ENCODE peak calls at places on chromosome 22, in nine cellular contexts. One of them, this sample, is unnamed.

GRCh38 chr22:41780714-41781507 is 19.6 kb upstream of the CCDC134 start:
- DNase-seq in ascending aorta: peak
- DNase-seq in AG09309: no peak
- DNase-seq in lower leg skin: peak
- DNase-seq in RWPE1: no peak
- DNase-seq in Calu3: no peak
- DNase-seq in GM13976: peak
- DNase-seq in cardiac muscle cell: peak
- DNase-seq in choroid plexus epithelial cell: peak
- DNase-seq in this sample: peak

GRCh38 chr22:28943501-28943879 is 60.1 kb downstream of the ZNRF3 start:
- DNase-seq in Calu3: no peak
- DNase-seq in RWPE1: no peak
- DNase-seq in lower leg skin: peak
- DNase-seq in GM13976: no peak
- DNase-seq in cardiac muscle cell: no peak
- DNase-seq in choroid plexus epithelial cell: no peak
- DNase-seq in AG09309: no peak
- DNase-seq in ascending aorta: no peak
- DNase-seq in this sample: no peak

GRCh38 chr22:21038405-21038804 is 6.0 kb upstream of the SLC7A4 start:
- DNase-seq in GM13976: no peak
- DNase-seq in Calu3: no peak
- DNase-seq in cardiac muscle cell: peak
- DNase-seq in ascending aorta: no peak
- DNase-seq in AG09309: no peak
- DNase-seq in choroid plexus epithelial cell: peak
- DNase-seq in lower leg skin: no peak
- DNase-seq in RWPE1: no peak
- DNase-seq in this sample: no peak

GRCh38 chr22:45216133-45217003 is 24.3 kb downstream of the KIAA0930 start:
- DNase-seq in ascending aorta: no peak
- DNase-seq in choroid plexus epithelial cell: peak
- DNase-seq in GM13976: no peak
- DNase-seq in RWPE1: no peak
- DNase-seq in AG09309: no peak
- DNase-seq in lower leg skin: no peak
- DNase-seq in Calu3: no peak
- DNase-seq in cardiac muscle cell: peak
- DNase-seq in this sample: no peak

GRCh38 chr22:38338772-38339379 is 21.6 kb upstream of the CSNK1E start:
- DNase-seq in choroid plexus epithelial cell: peak
- DNase-seq in GM13976: no peak
- DNase-seq in RWPE1: no peak
- DNase-seq in ascending aorta: no peak
- DNase-seq in lower leg skin: no peak
- DNase-seq in AG09309: no peak
- DNase-seq in cardiac muscle cell: no peak
- DNase-seq in Calu3: no peak
- DNase-seq in this sample: no peak

GRCh38 chr22:17402304-17402703 is 33.0 kb downstream of the CECR2 start:
- DNase-seq in Calu3: no peak
- DNase-seq in lower leg skin: no peak
- DNase-seq in cardiac muscle cell: no peak
- DNase-seq in GM13976: no peak
- DNase-seq in RWPE1: no peak
- DNase-seq in AG09309: no peak
- DNase-seq in ascending aorta: no peak
- DNase-seq in choroid plexus epithelial cell: no peak
- DNase-seq in this sample: no peak

GRCh38 chr22:29503811-29504372 is 23.9 kb downstream of the NEFH start:
- DNase-seq in ascending aorta: no peak
- DNase-seq in cardiac muscle cell: peak
- DNase-seq in AG09309: peak
- DNase-seq in Calu3: no peak
- DNase-seq in RWPE1: no peak
- DNase-seq in choroid plexus epithelial cell: peak
- DNase-seq in lower leg skin: peak
- DNase-seq in GM13976: no peak
- DNase-seq in this sample: no peak

GRCh38 chr22:23437779-23438178 is 142.3 kb downstream of the IGLL1 start:
- DNase-seq in GM13976: no peak
- DNase-seq in cardiac muscle cell: no peak
- DNase-seq in ascending aorta: no peak
- DNase-seq in RWPE1: no peak
- DNase-seq in lower leg skin: no peak
- DNase-seq in choroid plexus epithelial cell: no peak
- DNase-seq in Calu3: no peak
- DNase-seq in AG09309: no peak
- DNase-seq in this sample: no peak

GRCh38 chr22:43543522-43544281 is 131.9 kb downstream of the MPPED1 start:
- DNase-seq in AG09309: no peak
- DNase-seq in ascending aorta: no peak
- DNase-seq in choroid plexus epithelial cell: no peak
- DNase-seq in lower leg skin: no peak
- DNase-seq in cardiac muscle cell: no peak
- DNase-seq in RWPE1: no peak
- DNase-seq in Calu3: no peak
- DNase-seq in GM13976: no peak
- DNase-seq in this sample: no peak

GRCh38 chr22:50209893-50210292 is 9.1 kb downstream of the SELENOO start:
- DNase-seq in ascending aorta: no peak
- DNase-seq in AG09309: no peak
- DNase-seq in lower leg skin: no peak
- DNase-seq in RWPE1: peak
- DNase-seq in Calu3: peak
- DNase-seq in cardiac muscle cell: peak
- DNase-seq in choroid plexus epithelial cell: peak
- DNase-seq in GM13976: peak
- DNase-seq in this sample: peak

GRCh38 chr22:39690901-39691620 is 120.5 kb downstream of the CACNA1I start:
- DNase-seq in lower leg skin: no peak
- DNase-seq in choroid plexus epithelial cell: peak
- DNase-seq in cardiac muscle cell: no peak
- DNase-seq in GM13976: no peak
- DNase-seq in RWPE1: no peak
- DNase-seq in AG09309: no peak
- DNase-seq in Calu3: no peak
- DNase-seq in ascending aorta: no peak
- DNase-seq in this sample: no peak

GRCh38 chr22:45336971-45337431 is 27.3 kb downstream of the FAM118A start:
- DNase-seq in ascending aorta: peak
- DNase-seq in RWPE1: no peak
- DNase-seq in GM13976: no peak
- DNase-seq in Calu3: no peak
- DNase-seq in cardiac muscle cell: no peak
- DNase-seq in lower leg skin: peak
- DNase-seq in choroid plexus epithelial cell: no peak
- DNase-seq in AG09309: no peak
- DNase-seq in this sample: no peak

GRCh38 chr22:20268350-20269012 is 363 bp upstream of the RTN4R start:
- DNase-seq in cardiac muscle cell: peak
- DNase-seq in lower leg skin: no peak
- DNase-seq in GM13976: peak
- DNase-seq in ascending aorta: no peak
- DNase-seq in RWPE1: peak
- DNase-seq in choroid plexus epithelial cell: peak
- DNase-seq in AG09309: no peak
- DNase-seq in Calu3: peak
- DNase-seq in this sample: peak

GRCh38 chr22:38958359-38958943 is 1.0 kb downstream of the APOBEC3A start:
- DNase-seq in choroid plexus epithelial cell: no peak
- DNase-seq in ascending aorta: no peak
- DNase-seq in GM13976: no peak
- DNase-seq in lower leg skin: no peak
- DNase-seq in Calu3: no peak
- DNase-seq in RWPE1: no peak
- DNase-seq in cardiac muscle cell: no peak
- DNase-seq in AG09309: no peak
- DNase-seq in this sample: no peak

GRCh38 chr22:20989323-20990138 is 7.4 kb downstream of the LZTR1 start:
- DNase-seq in Calu3: no peak
- DNase-seq in AG09309: no peak
- DNase-seq in ascending aorta: no peak
- DNase-seq in lower leg skin: no peak
- DNase-seq in cardiac muscle cell: no peak
- DNase-seq in RWPE1: no peak
- DNase-seq in GM13976: no peak
- DNase-seq in choroid plexus epithelial cell: peak
- DNase-seq in this sample: no peak

GRCh38 chr22:23537421-23537820 is 42.7 kb downstream of the IGLL1 start:
- DNase-seq in GM13976: no peak
- DNase-seq in ascending aorta: no peak
- DNase-seq in cardiac muscle cell: no peak
- DNase-seq in RWPE1: no peak
- DNase-seq in AG09309: no peak
- DNase-seq in lower leg skin: no peak
- DNase-seq in choroid plexus epithelial cell: peak
- DNase-seq in Calu3: no peak
- DNase-seq in this sample: no peak

GRCh38 chr22:39240841-39241631 is 3.7 kb downstream of the PDGFB start:
- DNase-seq in ascending aorta: no peak
- DNase-seq in GM13976: no peak
- DNase-seq in lower leg skin: peak
- DNase-seq in Calu3: peak
- DNase-seq in RWPE1: peak
- DNase-seq in choroid plexus epithelial cell: peak
- DNase-seq in cardiac muscle cell: no peak
- DNase-seq in AG09309: no peak
- DNase-seq in this sample: no peak

GRCh38 chr22:30824096-30824495 is 129.4 kb downstream of the OSBP2 start:
- DNase-seq in choroid plexus epithelial cell: no peak
- DNase-seq in ascending aorta: no peak
- DNase-seq in cardiac muscle cell: no peak
- DNase-seq in AG09309: no peak
- DNase-seq in Calu3: no peak
- DNase-seq in RWPE1: no peak
- DNase-seq in GM13976: no peak
- DNase-seq in lower leg skin: no peak
- DNase-seq in this sample: no peak

GRCh38 chr22:36220457-36220921 is 18.8 kb downstream of the APOL2 start:
- DNase-seq in lower leg skin: no peak
- DNase-seq in Calu3: no peak
- DNase-seq in GM13976: no peak
- DNase-seq in AG09309: no peak
- DNase-seq in RWPE1: no peak
- DNase-seq in cardiac muscle cell: no peak
- DNase-seq in ascending aorta: no peak
- DNase-seq in choroid plexus epithelial cell: peak
- DNase-seq in this sample: no peak
- TF ChIP-seq CTCF in lower leg skin: no peak
- TF ChIP-seq CTCF in Calu3: no peak
- TF ChIP-seq CTCF in GM13976: no peak
- TF ChIP-seq CTCF in AG09309: no peak
- TF ChIP-seq CTCF in RWPE1: no peak
- TF ChIP-seq CTCF in cardiac muscle cell: no peak
- TF ChIP-seq CTCF in ascending aorta: no peak
- TF ChIP-seq CTCF in choroid plexus epithelial cell: no peak
- TF ChIP-seq CTCF in this sample: no peak

DNA sequence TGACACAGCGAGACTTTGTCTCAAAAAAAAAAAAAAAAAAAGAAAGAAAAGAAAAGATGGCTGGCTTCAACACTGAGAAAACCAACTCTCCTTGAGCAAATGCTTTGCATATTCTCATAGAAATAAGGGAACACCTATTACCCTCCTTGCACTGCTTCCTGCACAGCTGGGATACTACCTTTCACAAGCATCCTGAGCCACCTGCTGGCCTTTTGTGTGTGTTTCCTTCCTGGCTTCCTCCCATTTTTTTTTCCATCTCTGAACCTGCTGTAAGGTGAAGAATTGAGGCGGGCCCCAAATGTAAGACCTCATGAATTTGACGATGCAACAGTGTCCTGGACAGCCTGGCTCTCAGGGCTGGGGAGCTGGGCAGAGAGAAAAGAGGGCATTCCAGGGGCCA is 1.9 kb upstream of the RFPL3 start:
- DNase-seq in lower leg skin: no peak
- DNase-seq in choroid plexus epithelial cell: peak
- DNase-seq in GM13976: no peak
- DNase-seq in AG09309: no peak
- DNase-seq in ascending aorta: no peak
- DNase-seq in cardiac muscle cell: no peak
- DNase-seq in Calu3: peak
- DNase-seq in RWPE1: peak
- DNase-seq in this sample: no peak
- TF ChIP-seq CTCF in lower leg skin: no peak
- TF ChIP-seq CTCF in choroid plexus epithelial cell: peak
- TF ChIP-seq CTCF in GM13976: no peak
- TF ChIP-seq CTCF in AG09309: no peak
- TF ChIP-seq CTCF in ascending aorta: no peak
- TF ChIP-seq CTCF in cardiac muscle cell: no peak
- TF ChIP-seq CTCF in Calu3: peak
- TF ChIP-seq CTCF in RWPE1: no peak
- TF ChIP-seq CTCF in this sample: peak

DNA sequence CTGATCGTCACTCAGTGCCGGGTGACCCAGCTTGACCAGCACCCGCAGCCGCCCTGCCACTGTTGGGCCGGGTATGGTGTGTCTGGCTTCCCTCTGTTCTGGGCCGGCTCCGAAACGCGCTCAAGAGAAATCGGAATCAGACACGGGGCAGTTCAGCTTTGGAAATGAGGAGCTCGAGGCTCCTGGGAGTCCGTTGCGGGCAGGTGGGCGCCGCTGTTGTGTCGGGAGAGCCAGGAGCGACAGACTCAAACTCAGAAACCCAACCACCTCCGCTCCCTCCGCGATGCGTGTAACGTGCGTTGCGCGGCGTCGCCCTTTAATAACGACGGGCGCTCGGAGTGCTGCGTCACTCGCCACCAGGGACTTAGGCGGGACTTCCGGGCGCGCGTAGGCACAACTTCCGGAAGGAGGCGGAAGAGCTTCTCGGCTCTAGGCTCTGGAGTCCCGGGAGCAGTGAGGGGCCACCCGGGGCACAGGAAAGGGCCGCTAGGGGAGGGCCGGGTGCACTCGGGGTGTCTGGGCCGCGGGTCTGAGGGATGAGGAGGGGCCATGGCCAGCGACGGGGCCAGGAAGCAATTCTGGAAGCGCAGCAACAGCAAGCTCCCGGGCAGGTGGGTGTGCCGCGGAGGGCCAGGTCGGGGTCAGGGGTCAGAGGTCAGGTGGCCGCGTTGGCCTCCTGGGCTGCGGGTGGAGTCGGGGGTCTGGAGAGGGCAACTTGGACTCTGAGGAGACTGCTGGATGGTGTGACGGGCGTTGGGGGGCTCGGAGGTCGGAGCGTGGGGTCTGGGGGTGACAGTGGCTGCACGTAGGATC is at the start of gene TBC1D22A:
- DNase-seq in AG09309: peak
- DNase-seq in GM13976: peak
- DNase-seq in ascending aorta: peak
- DNase-seq in Calu3: peak
- DNase-seq in cardiac muscle cell: peak
- DNase-seq in choroid plexus epithelial cell: peak
- DNase-seq in lower leg skin: peak
- DNase-seq in RWPE1: peak
- DNase-seq in this sample: peak
- TF ChIP-seq CTCF in AG09309: no peak
- TF ChIP-seq CTCF in GM13976: no peak
- TF ChIP-seq CTCF in ascending aorta: no peak
- TF ChIP-seq CTCF in Calu3: no peak
- TF ChIP-seq CTCF in cardiac muscle cell: no peak
- TF ChIP-seq CTCF in choroid plexus epithelial cell: peak
- TF ChIP-seq CTCF in lower leg skin: no peak
- TF ChIP-seq CTCF in RWPE1: no peak
- TF ChIP-seq CTCF in this sample: no peak

GRCh38 chr22:37318255-37319109 is 36.2 kb downstream of the CYTH4 start:
- DNase-seq in GM13976: no peak
- DNase-seq in Calu3: no peak
- DNase-seq in cardiac muscle cell: no peak
- DNase-seq in AG09309: no peak
- DNase-seq in choroid plexus epithelial cell: no peak
- DNase-seq in RWPE1: no peak
- DNase-seq in lower leg skin: no peak
- DNase-seq in ascending aorta: no peak
- DNase-seq in this sample: no peak
- TF ChIP-seq CTCF in GM13976: no peak
- TF ChIP-seq CTCF in Calu3: no peak
- TF ChIP-seq CTCF in cardiac muscle cell: no peak
- TF ChIP-seq CTCF in AG09309: peak
- TF ChIP-seq CTCF in choroid plexus epithelial cell: peak
- TF ChIP-seq CTCF in RWPE1: no peak
- TF ChIP-seq CTCF in lower leg skin: no peak
- TF ChIP-seq CTCF in ascending aorta: no peak
- TF ChIP-seq CTCF in this sample: no peak